ENCODE peak calls at places on chromosomes 13 and 19, in seven cellular contexts. L is AG10803; X is cardiac fibroblast; A is tibial nerve; D is neural progenitor cell; P is CD8-positive, alpha-beta T cell; B is body of pancreas. I is an unnamed sample.

GRCh38 chr19:39941151-39941550 is 6.7 kb upstream of the FCGBP start:
- DNase-seq in L (no peak), X (no peak), A (no peak), D (no peak), P (no peak), B (no peak), I (no peak)

GRCh38 chr13:30697177-30697953 is 38.0 kb upstream of the ALOX5AP start:
- DNase-seq in L (peak), X (peak), A (no peak), D (no peak), P (no peak), B (no peak), I (no peak)

GRCh38 chr13:67134322-67135129 is 95.6 kb downstream of the PCDH9 start:
- DNase-seq in L (no peak), X (peak), A (no peak), D (no peak), P (no peak), B (no peak), I (no peak)

GRCh38 chr19:1263198-1263597 is 5.9 kb upstream of the CIRBP start:
- DNase-seq in L (no peak), X (no peak), A (no peak), D (no peak), P (no peak), B (no peak), I (no peak)

GRCh38 chr19:16627194-16627927 is 643 bp downstream of the MED26 start:
- DNase-seq in L (peak), X (no peak), A (no peak), D (peak), P (peak), B (peak), I (no peak)

GRCh38 chr19:33052352-33052972 is 12.2 kb downstream of the RHPN2 start:
- DNase-seq in L (peak), X (peak), A (no peak), D (no peak), P (no peak), B (peak), I (no peak)

GRCh38 chr13:40503026-40503425 is 163.4 kb downstream of the FOXO1 start:
- DNase-seq in L (no peak), X (no peak), A (no peak), D (no peak), P (no peak), B (no peak), I (no peak)

GRCh38 chr19:3810708-3811355 is 24.7 kb upstream of the MATK start:
- DNase-seq in L (no peak), X (no peak), A (no peak), D (no peak), P (no peak), B (no peak), I (no peak)

GRCh38 chr19:46760363-46760762 is 14.1 kb upstream of the STRN4 start:
- DNase-seq in L (no peak), X (no peak), A (no peak), D (no peak), P (no peak), B (no peak), I (no peak)

GRCh38 chr13:41502676-41503075 is 45.3 kb downstream of the RGCC start:
- DNase-seq in L (no peak), X (no peak), A (no peak), D (no peak), P (no peak), B (no peak), I (no peak)

GRCh38 chr13:36417328-36417727 is 15.0 kb upstream of the CCNA1 start:
- DNase-seq in L (no peak), X (no peak), A (no peak), D (no peak), P (no peak), B (no peak), I (no peak)

GRCh38 chr19:57267294-57267693 is 13.0 kb upstream of the ZNF460 start:
- DNase-seq in L (no peak), X (no peak), A (no peak), D (no peak), P (no peak), B (no peak), I (no peak)

GRCh38 chr19:49590971-49591730 is at the start of gene PRR12:
- DNase-seq in L (peak), X (peak), A (no peak), D (peak), P (peak), B (peak), I (peak)

GRCh38 chr13:46757640-46758039 is 39.3 kb downstream of the ESD start:
- DNase-seq in L (no peak), X (no peak), A (no peak), D (no peak), P (no peak), B (no peak), I (no peak)

GRCh38 chr13:99382428-99383133 is 75.4 kb upstream of the GPR183 start:
- DNase-seq in L (no peak), X (no peak), A (no peak), D (no peak), P (no peak), B (no peak), I (no peak)

GRCh38 chr13:40026741-40027140 is 371.3 kb downstream of the COG6 start:
- DNase-seq in L (no peak), X (no peak), A (no peak), D (no peak), P (no peak), B (no peak), I (no peak)

GRCh38 chr13:50529154-50529882 is 314.2 kb downstream of the DLEU7 start:
- DNase-seq in L (peak), X (peak), A (peak), D (no peak), P (no peak), B (peak), I (no peak)

GRCh38 chr13:97076898-97077297 is 82.6 kb upstream of the OXGR1 start:
- DNase-seq in L (no peak), X (peak), A (no peak), D (peak), P (no peak), B (no peak), I (no peak)

GRCh38 chr13:110477711-110478245 is 83.7 kb downstream of the RAB20 start:
- DNase-seq in L (no peak), X (no peak), A (no peak), D (no peak), P (no peak), B (no peak), I (no peak)

GRCh38 chr19:41795031-41795461 is 1.3 kb upstream of the CEACAM3 start:
- DNase-seq in L (peak), X (peak), A (no peak), D (peak), P (peak), B (peak), I (peak)

GRCh38 chr19:5333581-5334365 is 6.8 kb downstream of the PTPRS start:
- DNase-seq in L (no peak), X (no peak), A (no peak), D (no peak), P (no peak), B (no peak), I (no peak)

GRCh38 chr19:47719047-47719885 is 6.0 kb downstream of the EHD2 start:
- DNase-seq in L (peak), X (peak), A (peak), D (no peak), P (no peak), B (peak), I (no peak)

GRCh38 chr13:95704510-95704909 is 27.6 kb downstream of the DNAJC3 start:
- DNase-seq in L (no peak), X (no peak), A (no peak), D (no peak), P (no peak), B (peak), I (no peak)

GRCh38 chr13:100544866-100545683 is 43.5 kb downstream of the GGACT start:
- DNase-seq in L (no peak), X (no peak), A (no peak), D (no peak), P (no peak), B (peak), I (no peak)

GRCh38 chr13:71522976-71523517 is 344.0 kb downstream of the DACH1 start:
- DNase-seq in L (no peak), X (no peak), A (no peak), D (no peak), P (no peak), B (no peak), I (no peak)

GRCh38 chr19:43662487-43662886 is 7.5 kb downstream of the PLAUR start:
- DNase-seq in L (peak), X (peak), A (no peak), D (peak), P (no peak), B (no peak), I (no peak)

GRCh38 chr13:33728271-33729037 is 89.5 kb upstream of the RFC3 start:
- DNase-seq in L (peak), X (peak), A (peak), D (no peak), P (no peak), B (peak), I (no peak)

GRCh38 chr13:51380269-51380668 is 40.8 kb downstream of the SERPINE3 start:
- DNase-seq in L (peak), X (peak), A (no peak), D (no peak), P (no peak), B (no peak), I (no peak)

GRCh38 chr19:38079926-38080380 is 144.1 kb downstream of the DPF1 start:
- DNase-seq in L (peak), X (peak), A (no peak), D (no peak), P (no peak), B (peak), I (no peak)

GRCh38 chr19:920051-920857 is 3.1 kb downstream of the KISS1R start:
- DNase-seq in L (no peak), X (peak), A (no peak), D (peak), P (peak), B (peak), I (no peak)

GRCh38 chr13:60392136-60392535 is 4.9 kb upstream of the TDRD3 start:
- DNase-seq in L (no peak), X (no peak), A (no peak), D (no peak), P (no peak), B (no peak), I (no peak)

GRCh38 chr13:26423634-26424033 is 133.8 kb upstream of the WASF3 start:
- DNase-seq in L (peak), X (peak), A (no peak), D (no peak), P (no peak), B (peak), I (no peak)

DNA sequence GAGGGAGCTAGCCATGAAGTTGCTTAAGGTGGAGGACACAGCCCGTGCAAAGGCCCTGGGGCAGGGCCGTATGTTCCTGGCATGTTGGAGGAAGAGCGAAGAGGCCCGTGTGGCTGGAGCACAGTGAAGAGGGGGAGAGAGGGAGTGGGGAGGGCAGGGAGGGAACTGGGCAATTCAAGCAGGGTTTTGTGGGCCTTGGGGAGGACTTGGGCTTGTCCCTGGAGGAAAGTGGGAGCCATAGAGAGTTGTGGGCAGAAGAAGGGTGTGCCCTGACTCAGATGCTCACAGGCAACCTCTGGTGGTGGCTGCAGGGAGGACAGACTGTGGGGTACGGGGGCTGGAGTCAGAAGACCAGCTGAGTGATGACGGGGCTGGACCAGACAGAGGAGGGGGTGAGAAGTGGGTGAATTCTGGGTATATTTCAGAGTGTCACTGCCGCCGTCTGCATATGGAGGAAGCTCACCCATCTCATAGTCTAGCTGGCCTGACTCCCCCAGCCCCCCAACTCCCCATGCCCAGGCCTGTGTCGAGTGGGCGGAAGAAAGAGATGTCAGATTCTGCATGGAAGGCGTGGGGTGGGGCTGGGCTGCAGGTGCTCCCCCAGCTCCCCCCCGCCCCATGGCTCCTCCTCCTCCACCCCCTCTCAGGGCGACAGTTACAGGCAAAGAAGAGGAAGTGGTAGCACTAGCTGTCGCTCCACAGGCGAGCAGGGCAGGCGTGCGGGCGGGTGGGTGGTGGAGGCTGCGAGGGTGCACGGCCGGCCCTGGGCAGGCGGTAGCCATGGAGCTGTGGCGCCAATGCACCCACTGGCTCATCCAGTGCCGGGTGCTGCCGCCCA is at the start of gene VAV1:
- DNase-seq in L (no peak), X (no peak), A (no peak), D (no peak), P (peak), B (no peak), I (no peak)
- TF ChIP-seq CTCF in L (no peak), X (no peak), A (no peak), D (no peak), P (peak), B (no peak), I (peak)

DNA sequence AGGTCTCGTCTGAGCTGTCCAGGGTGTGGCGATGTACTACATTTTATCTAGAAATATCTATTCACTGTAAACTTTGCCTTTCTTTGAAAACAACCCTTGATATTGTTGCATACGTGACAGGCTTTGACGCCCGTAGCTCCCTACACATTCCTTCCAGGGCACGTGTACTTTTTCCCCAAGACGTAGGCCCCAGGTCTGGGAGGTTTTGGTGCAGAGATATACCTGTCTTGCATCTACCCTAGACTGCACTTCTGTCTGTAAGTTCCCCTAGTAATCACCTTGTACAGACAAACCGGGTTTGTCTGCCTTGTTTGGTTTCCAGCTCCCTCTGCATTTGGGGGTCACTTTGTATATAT is 69.2 kb downstream of the ERICH6B start:
- DNase-seq in L (no peak), X (no peak), A (no peak), D (no peak), P (no peak), B (no peak), I (no peak)
- TF ChIP-seq CTCF in L (no peak), X (no peak), A (no peak), D (no peak), P (no peak), B (no peak), I (no peak)

GRCh38 chr19:19493841-19494546 is 21.4 kb downstream of the TSSK6 start:
- DNase-seq in L (no peak), X (no peak), A (no peak), D (no peak), P (no peak), B (no peak), I (no peak)
- TF ChIP-seq CTCF in L (no peak), X (no peak), A (no peak), D (no peak), P (no peak), B (no peak), I (no peak)

DNA sequence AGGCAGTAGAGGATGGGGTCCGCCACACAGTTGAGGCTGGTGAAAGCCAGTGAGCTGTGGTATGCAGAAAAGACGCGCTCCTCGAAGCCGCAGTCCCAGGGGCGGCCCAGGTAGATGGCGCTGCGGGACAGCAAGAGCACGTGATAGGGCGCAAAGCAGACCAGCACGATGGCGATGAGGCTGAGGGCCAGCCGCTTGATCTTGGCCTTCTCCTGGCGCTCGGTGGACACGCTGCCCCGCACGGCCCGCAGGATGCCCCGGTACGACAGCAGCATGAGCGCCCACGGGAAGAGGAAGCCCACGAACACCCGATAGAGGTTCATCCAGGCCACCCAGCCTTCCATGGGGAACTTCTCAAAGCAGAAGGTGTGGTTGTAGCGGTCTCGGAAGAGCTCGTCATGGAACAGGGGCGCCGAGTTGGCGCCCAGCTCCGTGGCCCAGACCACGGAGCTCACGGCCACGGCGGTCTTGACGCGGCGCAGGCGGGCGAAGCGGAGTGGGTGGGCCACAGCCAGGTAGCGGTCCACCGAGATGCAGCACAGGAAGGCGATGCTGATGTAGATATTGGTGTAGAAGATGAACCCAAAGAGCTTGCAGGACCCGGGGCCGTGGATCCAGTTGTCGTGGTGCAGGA is 6.5 kb upstream of the OPA3 start:
- DNase-seq in L (no peak), X (no peak), A (no peak), D (peak), P (peak), B (peak), I (peak)
- TF ChIP-seq CTCF in L (peak), X (no peak), A (no peak), D (peak), P (peak), B (peak), I (peak)

DNA sequence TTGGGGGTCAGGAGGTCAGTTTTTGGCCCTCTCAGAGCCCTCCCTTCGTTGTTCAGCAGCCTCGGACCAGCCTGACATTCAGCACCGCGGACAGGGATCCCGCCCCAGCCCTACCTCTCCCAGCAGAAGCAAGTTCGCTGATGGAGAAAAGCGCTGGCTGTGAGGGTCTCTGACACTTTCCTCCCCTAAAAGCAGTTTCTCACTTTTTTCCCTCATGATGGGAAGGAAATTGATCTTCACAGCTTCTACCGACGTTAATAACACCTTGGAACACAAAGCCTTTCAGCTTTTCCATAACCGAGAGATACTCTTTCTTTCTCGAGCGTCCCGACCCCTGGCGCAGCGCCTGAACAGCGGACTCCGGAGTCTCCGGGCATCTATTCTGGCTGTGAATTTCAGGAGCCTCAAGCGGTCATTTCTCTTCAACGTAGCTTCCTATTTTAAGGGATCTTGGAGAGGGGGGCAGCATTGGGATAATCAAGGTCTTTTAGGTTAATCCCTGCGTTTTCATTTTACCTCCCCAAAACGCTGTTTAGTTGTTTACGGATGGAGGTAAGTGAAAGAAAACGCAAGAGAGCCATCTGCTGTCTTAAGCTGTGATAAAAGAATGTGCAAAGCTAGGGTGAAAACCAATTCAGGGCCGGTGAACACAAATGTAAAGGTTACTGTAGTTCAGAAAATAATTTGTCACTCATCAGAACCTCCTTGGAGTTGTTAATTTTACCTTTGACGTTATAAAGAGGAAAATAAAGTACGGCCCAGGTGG is 467.2 kb downstream of the ITGBL1 start:
- DNase-seq in L (peak), X (peak), A (no peak), D (peak), P (no peak), B (no peak), I (peak)
- TF ChIP-seq CTCF in L (no peak), X (no peak), A (no peak), D (peak), P (no peak), B (no peak), I (no peak)

GRCh38 chr19:7641288-7642276 is 4.7 kb downstream of the STXBP2 start:
- DNase-seq in L (no peak), X (no peak), A (no peak), D (peak), P (no peak), B (no peak), I (no peak)
- TF ChIP-seq CTCF in L (no peak), X (no peak), A (no peak), D (peak), P (no peak), B (no peak), I (peak)

DNA sequence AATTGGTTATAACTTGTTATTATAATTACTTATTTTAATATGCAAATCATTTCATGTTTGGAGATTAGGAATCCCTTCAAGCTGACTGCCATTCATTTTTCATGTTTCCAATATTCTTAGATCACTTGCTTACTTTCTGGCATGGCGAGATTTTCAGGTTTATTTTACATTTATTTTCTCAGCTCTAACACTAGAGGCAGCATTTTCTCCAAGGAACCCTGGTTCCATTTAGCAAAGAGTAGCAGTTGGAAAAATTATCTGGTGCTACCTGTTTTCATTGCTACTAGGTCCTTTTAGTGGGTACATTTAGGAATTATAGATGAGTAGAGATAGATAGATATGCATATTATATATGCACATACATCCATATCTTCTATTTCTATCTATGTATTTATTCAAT is 90.9 kb upstream of the TRPC4 start:
- DNase-seq in L (no peak), X (peak), A (no peak), D (no peak), P (no peak), B (no peak), I (no peak)
- TF ChIP-seq CTCF in L (peak), X (peak), A (no peak), D (peak), P (no peak), B (no peak), I (peak)

I was measured in progenitor cell of endocrine pancreas.